ENCODE peak calls at places on chromosomes 3 and 15, in four cellular contexts. One of them, this sample, is unnamed.

GRCh38 chr15:68763063-68763462 is 57.6 kb downstream of the ANP32A start:
- DNase-seq in HepG2: no peak
- DNase-seq in K562: no peak
- DNase-seq in A549: no peak
- DNase-seq in this sample: no peak

GRCh38 chr3:97235179-97235578 is 420.8 kb downstream of the EPHA6 start:
- DNase-seq in K562: no peak
- DNase-seq in HepG2: no peak
- DNase-seq in A549: no peak
- DNase-seq in this sample: no peak

GRCh38 chr3:181695661-181696491 is 15.8 kb upstream of the SOX2 start:
- DNase-seq in A549: no peak
- DNase-seq in HepG2: no peak
- DNase-seq in K562: no peak
- DNase-seq in this sample: no peak

GRCh38 chr3:11059090-11059798 is 66.7 kb downstream of the SLC6A1 start:
- DNase-seq in A549: peak
- DNase-seq in HepG2: peak
- DNase-seq in K562: peak
- DNase-seq in this sample: peak

GRCh38 chr3:156862338-156862737 is 36.2 kb downstream of the LEKR1 start:
- DNase-seq in HepG2: no peak
- DNase-seq in A549: no peak
- DNase-seq in K562: no peak
- DNase-seq in this sample: no peak

GRCh38 chr3:102536479-102536878 is 101.7 kb downstream of the ZPLD1 start:
- DNase-seq in K562: no peak
- DNase-seq in HepG2: peak
- DNase-seq in A549: peak
- DNase-seq in this sample: no peak

GRCh38 chr3:78154521-78155186 is 1114.8 kb downstream of the ROBO2 start:
- DNase-seq in HepG2: no peak
- DNase-seq in A549: no peak
- DNase-seq in K562: no peak
- DNase-seq in this sample: no peak

GRCh38 chr15:62727501-62727900 is 315.0 kb upstream of the TPM1 start:
- DNase-seq in HepG2: no peak
- DNase-seq in K562: no peak
- DNase-seq in A549: no peak
- DNase-seq in this sample: no peak

GRCh38 chr15:62752687-62753517 is 289.6 kb upstream of the TPM1 start:
- DNase-seq in K562: no peak
- DNase-seq in A549: no peak
- DNase-seq in HepG2: no peak
- DNase-seq in this sample: no peak

GRCh38 chr3:44729384-44729910 is at the start of gene ZNF501:
- DNase-seq in K562: peak
- DNase-seq in HepG2: peak
- DNase-seq in A549: no peak
- DNase-seq in this sample: peak

GRCh38 chr15:60793656-60794055 is 314.7 kb upstream of the ICE2 start:
- DNase-seq in HepG2: no peak
- DNase-seq in K562: no peak
- DNase-seq in A549: no peak
- DNase-seq in this sample: no peak

GRCh38 chr3:29186131-29186599 is 94.7 kb upstream of the RBMS3 start:
- DNase-seq in K562: no peak
- DNase-seq in HepG2: no peak
- DNase-seq in A549: peak
- DNase-seq in this sample: no peak

GRCh38 chr3:15800327-15800726 is 2.5 kb upstream of the ANKRD28 start:
- DNase-seq in A549: no peak
- DNase-seq in HepG2: no peak
- DNase-seq in K562: no peak
- DNase-seq in this sample: no peak

DNA sequence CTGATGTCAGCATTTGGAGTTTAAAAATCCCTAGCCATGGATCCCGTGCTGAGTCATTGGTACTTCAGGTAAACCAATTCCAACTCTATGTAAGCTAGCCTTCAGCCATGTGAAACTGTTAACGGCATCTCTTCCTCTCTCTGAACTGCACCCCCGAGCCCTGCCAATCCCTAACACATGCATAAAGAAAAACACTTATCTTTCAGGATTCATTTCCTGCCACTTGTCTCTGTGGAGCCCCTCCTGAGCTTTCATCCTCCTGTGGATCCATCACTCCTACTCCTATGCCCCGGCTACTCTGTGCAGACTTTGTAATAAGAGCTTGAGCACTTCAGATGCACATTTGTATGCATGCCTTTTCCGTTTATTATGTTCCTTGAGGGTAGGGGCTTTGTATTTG is 119.1 kb downstream of the AKAP13 start:
- DNase-seq in HepG2: no peak
- DNase-seq in A549: no peak
- DNase-seq in K562: no peak
- DNase-seq in this sample: no peak
- TF ChIP-seq NR3C1 in HepG2: no peak
- TF ChIP-seq NR3C1 in A549: no peak
- TF ChIP-seq NR3C1 in K562: no peak
- TF ChIP-seq NR3C1 in this sample: no peak

DNA sequence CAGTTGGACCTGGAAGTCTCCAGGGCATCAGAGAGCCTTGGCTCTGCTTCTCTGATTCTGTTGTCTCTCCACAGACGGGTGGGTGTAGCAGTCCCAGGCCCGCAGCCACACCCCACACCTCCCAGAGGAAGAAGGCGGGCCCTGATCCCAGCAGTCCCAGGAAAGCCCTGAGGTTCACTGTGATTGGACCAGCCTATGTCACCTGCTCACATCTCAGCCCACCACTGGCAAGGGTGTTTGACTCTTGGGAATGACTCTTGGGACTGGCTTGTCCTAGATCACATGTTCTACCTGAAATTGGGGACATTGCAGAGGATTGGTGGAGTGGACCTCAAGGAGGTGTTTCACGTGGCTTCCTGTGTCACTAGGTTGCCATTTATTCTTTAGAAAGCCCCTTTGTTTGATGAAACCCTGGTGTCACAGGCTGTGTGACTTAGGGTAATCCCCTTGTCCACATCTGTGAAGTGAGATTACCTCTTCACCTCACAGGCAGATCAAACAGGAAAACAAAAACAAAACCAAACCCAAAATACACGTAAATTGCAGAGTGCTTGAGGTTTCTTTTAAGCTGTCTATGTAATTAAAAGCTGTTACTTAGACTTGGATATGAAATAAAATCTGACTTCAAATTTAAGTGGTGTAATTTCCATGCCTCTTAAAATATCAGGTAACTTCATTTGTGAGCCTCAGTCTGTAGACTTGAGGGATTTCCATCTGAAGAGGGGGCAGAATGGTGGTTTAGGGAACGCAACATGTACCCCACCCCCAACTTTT is 26.7 kb downstream of the FLNB start:
- DNase-seq in A549: no peak
- DNase-seq in K562: peak
- DNase-seq in HepG2: no peak
- DNase-seq in this sample: no peak
- TF ChIP-seq NR3C1 in A549: no peak
- TF ChIP-seq NR3C1 in K562: no peak
- TF ChIP-seq NR3C1 in HepG2: no peak
- TF ChIP-seq NR3C1 in this sample: no peak

GRCh38 chr3:155386306-155386705 is 92.8 kb upstream of the STRIT1 start:
- DNase-seq in HepG2: no peak
- DNase-seq in K562: no peak
- DNase-seq in A549: no peak
- DNase-seq in this sample: no peak

GRCh38 chr3:155385896-155386295 is 92.4 kb upstream of the STRIT1 start:
- DNase-seq in A549: no peak
- DNase-seq in HepG2: no peak
- DNase-seq in K562: no peak
- DNase-seq in this sample: no peak

GRCh38 chr3:155377861-155378260 is 84.4 kb upstream of the STRIT1 start:
- DNase-seq in A549: no peak
- DNase-seq in K562: no peak
- DNase-seq in HepG2: no peak
- DNase-seq in this sample: no peak

GRCh38 chr3:155386817-155387403 is 93.4 kb upstream of the STRIT1 start:
- DNase-seq in K562: no peak
- DNase-seq in A549: no peak
- DNase-seq in HepG2: no peak
- DNase-seq in this sample: no peak

GRCh38 chr3:155382396-155383042 is 89.0 kb upstream of the STRIT1 start:
- DNase-seq in K562: peak
- DNase-seq in HepG2: peak
- DNase-seq in A549: peak
- DNase-seq in this sample: peak
- TF ChIP-seq NR3C1 in K562: no peak
- TF ChIP-seq NR3C1 in HepG2: no peak
- TF ChIP-seq NR3C1 in A549: no peak
- TF ChIP-seq NR3C1 in this sample: no peak

GRCh38 chr3:140152851-140153640 is 218.1 kb downstream of the CLSTN2 start:
- DNase-seq in HepG2: no peak
- DNase-seq in K562: no peak
- DNase-seq in A549: no peak
- DNase-seq in this sample: no peak
- TF ChIP-seq NR3C1 in HepG2: no peak
- TF ChIP-seq NR3C1 in K562: no peak
- TF ChIP-seq NR3C1 in A549: no peak
- TF ChIP-seq NR3C1 in this sample: no peak

DNA sequence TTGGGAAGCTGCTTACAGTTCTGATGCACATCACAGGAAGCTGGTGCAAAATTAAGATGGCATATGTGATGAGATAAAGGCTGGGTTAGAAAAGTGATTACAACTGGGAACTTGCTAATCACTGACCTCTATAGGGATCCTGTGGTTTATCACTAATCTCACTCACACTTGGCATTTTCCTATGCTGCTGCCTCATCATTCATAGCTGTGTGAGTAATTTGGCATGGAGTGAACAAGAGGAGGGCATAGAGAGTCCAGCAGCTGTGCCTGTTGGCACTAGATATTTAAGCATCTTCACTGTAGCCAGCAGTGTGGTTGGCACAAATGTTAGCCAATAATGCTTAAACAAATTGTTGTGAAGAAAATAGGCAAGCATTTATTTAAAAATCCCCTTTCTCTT is 217.7 kb upstream of the CGNL1 start:
- DNase-seq in HepG2: no peak
- DNase-seq in A549: peak
- DNase-seq in K562: no peak
- DNase-seq in this sample: no peak
- TF ChIP-seq NR3C1 in HepG2: no peak
- TF ChIP-seq NR3C1 in A549: no peak
- TF ChIP-seq NR3C1 in K562: no peak
- TF ChIP-seq NR3C1 in this sample: no peak

DNA sequence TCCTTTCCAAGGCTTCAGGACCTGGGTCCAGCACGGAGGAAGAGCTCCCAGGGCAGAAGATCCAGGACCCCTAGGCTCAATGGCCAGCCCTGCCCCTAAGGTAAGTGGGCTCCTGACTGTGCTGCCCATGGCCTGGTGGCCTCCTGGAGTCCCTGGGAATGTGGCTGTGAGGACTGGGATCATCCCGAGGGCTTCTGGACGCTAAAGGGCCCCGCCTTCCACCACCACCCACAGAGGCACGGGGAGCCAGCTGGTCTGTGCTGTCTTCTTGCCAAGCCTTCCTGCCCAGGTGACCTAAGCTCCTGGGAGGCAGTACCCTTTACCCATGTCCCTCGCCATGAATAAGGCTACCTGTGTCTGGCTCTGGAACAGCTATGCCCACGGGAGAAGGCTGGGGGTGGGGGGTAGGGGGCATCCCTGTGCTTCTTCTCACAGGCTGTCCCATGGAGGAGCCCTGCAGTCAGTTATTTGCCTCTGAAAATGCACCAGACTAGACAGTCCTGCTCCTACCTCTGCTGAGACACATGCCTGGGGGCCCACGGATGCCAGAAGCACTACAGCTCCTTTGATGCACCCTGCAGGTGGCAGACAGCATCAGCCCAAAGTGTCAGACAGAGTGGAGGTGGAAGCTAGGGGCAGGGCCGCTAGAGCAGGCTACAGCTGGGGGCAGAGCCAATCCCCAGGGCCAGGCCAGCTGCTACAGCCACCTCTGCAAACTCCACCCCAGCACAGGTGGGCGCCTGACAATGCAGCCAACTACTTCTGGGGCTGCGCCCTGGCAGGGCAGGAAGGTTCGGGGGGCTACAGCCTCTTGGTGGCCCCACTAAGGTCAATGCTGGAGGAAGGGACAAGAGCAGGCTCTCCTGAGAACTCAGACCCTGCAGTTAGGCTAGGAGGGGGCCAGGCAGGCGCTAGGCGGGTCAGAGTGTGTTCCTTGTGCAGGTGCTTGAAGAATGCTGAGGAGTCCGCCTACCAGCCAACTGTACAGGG is 90.9 kb downstream of the SEC22A start:
- DNase-seq in K562: no peak
- DNase-seq in A549: no peak
- DNase-seq in HepG2: no peak
- DNase-seq in this sample: no peak
- TF ChIP-seq NR3C1 in K562: no peak
- TF ChIP-seq NR3C1 in A549: no peak
- TF ChIP-seq NR3C1 in HepG2: no peak
- TF ChIP-seq NR3C1 in this sample: no peak

DNA sequence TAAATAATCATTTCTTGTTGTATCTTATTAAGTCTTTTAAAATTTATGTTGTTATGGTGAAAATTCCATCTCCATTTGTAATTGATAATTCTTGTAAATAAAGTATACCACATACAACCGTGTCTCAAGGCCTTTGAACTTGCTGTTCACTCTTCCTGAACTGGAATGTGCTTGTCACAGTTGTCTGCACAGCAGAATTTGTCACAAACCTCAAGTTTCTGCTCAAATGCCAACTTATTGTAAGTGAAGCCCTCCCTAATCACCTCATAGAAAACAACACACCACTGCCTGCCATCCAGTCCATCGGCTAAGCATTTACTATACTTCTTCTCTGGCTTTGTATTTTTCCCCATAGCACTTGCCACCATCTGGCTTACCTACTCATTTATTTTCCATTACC is 192.3 kb downstream of the THRB start:
- DNase-seq in HepG2: no peak
- DNase-seq in K562: no peak
- DNase-seq in A549: no peak
- DNase-seq in this sample: no peak
- TF ChIP-seq NR3C1 in HepG2: no peak
- TF ChIP-seq NR3C1 in K562: no peak
- TF ChIP-seq NR3C1 in A549: no peak
- TF ChIP-seq NR3C1 in this sample: no peak

GRCh38 chr3:143526016-143526540 is 322.2 kb downstream of the SLC9A9 start:
- DNase-seq in HepG2: no peak
- DNase-seq in K562: no peak
- DNase-seq in A549: no peak
- DNase-seq in this sample: no peak
- TF ChIP-seq NR3C1 in HepG2: no peak
- TF ChIP-seq NR3C1 in K562: no peak
- TF ChIP-seq NR3C1 in A549: no peak
- TF ChIP-seq NR3C1 in this sample: no peak

This sample was measured in WTC11.